ENCODE peak calls at places on chromosomes 13 and 19, in five cellular contexts. One of them, this sample, is unnamed. For H3K4me1 and H3K9me3, the result is how much of the 10 kb centered on the place peaks cover.

GRCh38 chr13:35690546-35690945 is 214.1 kb upstream of the MAB21L1 start:
- DNase-seq in IMR-90: peak
- DNase-seq in PC-9: no peak
- DNase-seq in fibroblast of lung: peak
- DNase-seq in right atrium auricular region: peak
- DNase-seq in this sample: no peak

GRCh38 chr19:12786149-12786870 is 5.0 kb upstream of the JUNB start:
- DNase-seq in IMR-90: no peak
- DNase-seq in PC-9: peak
- DNase-seq in fibroblast of lung: no peak
- DNase-seq in right atrium auricular region: peak
- DNase-seq in this sample: no peak

GRCh38 chr19:50414850-50415660 is 3.7 kb upstream of the SPIB start:
- DNase-seq in IMR-90: peak
- DNase-seq in PC-9: no peak
- DNase-seq in fibroblast of lung: peak
- DNase-seq in right atrium auricular region: peak
- DNase-seq in this sample: peak

GRCh38 chr19:42529248-42529764 is 1.0 kb upstream of the CEACAM1 start:
- DNase-seq in IMR-90: peak
- DNase-seq in PC-9: no peak
- DNase-seq in fibroblast of lung: peak
- DNase-seq in right atrium auricular region: peak
- DNase-seq in this sample: peak

GRCh38 chr13:106143930-106144709 is 391.3 kb downstream of the EFNB2 start:
- DNase-seq in IMR-90: no peak
- DNase-seq in PC-9: peak
- DNase-seq in fibroblast of lung: no peak
- DNase-seq in right atrium auricular region: no peak
- DNase-seq in this sample: no peak

GRCh38 chr19:10820173-10820572 is 15.8 kb downstream of the TMED1 start:
- DNase-seq in IMR-90: no peak
- DNase-seq in PC-9: no peak
- DNase-seq in fibroblast of lung: no peak
- DNase-seq in right atrium auricular region: no peak
- DNase-seq in this sample: no peak

GRCh38 chr13:43686557-43686956 is 100.2 kb downstream of the ENOX1 start:
- DNase-seq in IMR-90: peak
- DNase-seq in PC-9: no peak
- DNase-seq in fibroblast of lung: peak
- DNase-seq in right atrium auricular region: peak
- DNase-seq in this sample: peak

GRCh38 chr19:55418185-55418584 is 10.6 kb upstream of the UBE2S start:
- DNase-seq in IMR-90: peak
- DNase-seq in PC-9: peak
- DNase-seq in fibroblast of lung: peak
- DNase-seq in right atrium auricular region: no peak
- DNase-seq in this sample: peak

GRCh38 chr19:55174425-55175116 is 5.5 kb downstream of the SYT5 start:
- DNase-seq in IMR-90: no peak
- DNase-seq in PC-9: no peak
- DNase-seq in fibroblast of lung: no peak
- DNase-seq in right atrium auricular region: no peak
- DNase-seq in this sample: no peak

GRCh38 chr13:28467034-28467433 is 27.9 kb downstream of the FLT1 start:
- DNase-seq in IMR-90: no peak
- DNase-seq in PC-9: no peak
- DNase-seq in fibroblast of lung: no peak
- DNase-seq in right atrium auricular region: no peak
- DNase-seq in this sample: no peak

GRCh38 chr19:46840157-46840942 is 10.3 kb downstream of the AP2S1 start:
- DNase-seq in IMR-90: peak
- DNase-seq in PC-9: peak
- DNase-seq in fibroblast of lung: peak
- DNase-seq in right atrium auricular region: no peak
- DNase-seq in this sample: peak

GRCh38 chr13:52925221-52925620 is 76.8 kb upstream of the PCDH8 start:
- DNase-seq in IMR-90: no peak
- DNase-seq in PC-9: no peak
- DNase-seq in fibroblast of lung: no peak
- DNase-seq in right atrium auricular region: no peak
- DNase-seq in this sample: no peak

GRCh38 chr19:10672529-10673150 is 18.5 kb downstream of the ILF3 start:
- DNase-seq in IMR-90: no peak
- DNase-seq in PC-9: no peak
- DNase-seq in fibroblast of lung: no peak
- DNase-seq in right atrium auricular region: no peak
- DNase-seq in this sample: no peak

GRCh38 chr19:14368011-14368513 is 13.2 kb upstream of the ADGRE5 start:
- DNase-seq in IMR-90: no peak
- DNase-seq in PC-9: no peak
- DNase-seq in fibroblast of lung: no peak
- DNase-seq in right atrium auricular region: no peak
- DNase-seq in this sample: no peak

GRCh38 chr19:14367016-14367415 is 14.2 kb upstream of the ADGRE5 start:
- DNase-seq in IMR-90: no peak
- DNase-seq in PC-9: no peak
- DNase-seq in fibroblast of lung: no peak
- DNase-seq in right atrium auricular region: no peak
- DNase-seq in this sample: no peak

GRCh38 chr19:14369399-14370168 is 11.7 kb upstream of the ADGRE5 start:
- DNase-seq in IMR-90: peak
- DNase-seq in PC-9: no peak
- DNase-seq in fibroblast of lung: peak
- DNase-seq in right atrium auricular region: peak
- DNase-seq in this sample: no peak

GRCh38 chr19:14363203-14364097 is 17.8 kb upstream of the ADGRE5 start:
- DNase-seq in IMR-90: peak
- DNase-seq in PC-9: no peak
- DNase-seq in fibroblast of lung: peak
- DNase-seq in right atrium auricular region: peak
- DNase-seq in this sample: peak

GRCh38 chr19:14366529-14366928 is 14.7 kb upstream of the ADGRE5 start:
- DNase-seq in IMR-90: peak
- DNase-seq in PC-9: peak
- DNase-seq in fibroblast of lung: peak
- DNase-seq in right atrium auricular region: peak
- DNase-seq in this sample: peak
- H3K4me1 ChIP-seq in IMR-90: under half
- H3K4me1 ChIP-seq in PC-9: under half
- H3K4me1 ChIP-seq in fibroblast of lung: under half
- H3K4me1 ChIP-seq in right atrium auricular region: under half
- H3K4me1 ChIP-seq in this sample: under half

DNA sequence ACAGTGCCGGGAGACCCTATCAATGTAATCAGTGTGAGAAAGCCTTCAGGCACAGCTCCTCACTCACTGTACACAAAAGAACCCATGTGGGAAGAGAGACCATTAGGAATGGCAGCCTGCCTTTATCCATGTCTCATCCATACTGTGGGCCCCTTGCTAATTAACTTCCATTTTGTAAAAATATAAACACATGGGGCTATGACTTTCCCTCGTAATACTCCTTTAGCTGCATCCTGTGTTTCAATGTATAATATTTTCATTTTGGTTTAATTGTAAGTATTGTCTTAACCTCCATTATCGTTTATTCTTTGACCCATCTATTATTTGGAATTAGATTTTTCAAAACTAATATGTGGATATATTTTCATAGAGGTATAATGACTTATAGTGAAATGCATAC is 29.3 kb downstream of the ZNF333 start:
- DNase-seq in IMR-90: no peak
- DNase-seq in PC-9: no peak
- DNase-seq in fibroblast of lung: no peak
- DNase-seq in right atrium auricular region: no peak
- DNase-seq in this sample: no peak
- H3K9me3 ChIP-seq in IMR-90: half or more
- H3K9me3 ChIP-seq in PC-9: under half
- H3K9me3 ChIP-seq in fibroblast of lung: under half
- H3K9me3 ChIP-seq in right atrium auricular region: half or more
- H3K9me3 ChIP-seq in this sample: half or more

DNA sequence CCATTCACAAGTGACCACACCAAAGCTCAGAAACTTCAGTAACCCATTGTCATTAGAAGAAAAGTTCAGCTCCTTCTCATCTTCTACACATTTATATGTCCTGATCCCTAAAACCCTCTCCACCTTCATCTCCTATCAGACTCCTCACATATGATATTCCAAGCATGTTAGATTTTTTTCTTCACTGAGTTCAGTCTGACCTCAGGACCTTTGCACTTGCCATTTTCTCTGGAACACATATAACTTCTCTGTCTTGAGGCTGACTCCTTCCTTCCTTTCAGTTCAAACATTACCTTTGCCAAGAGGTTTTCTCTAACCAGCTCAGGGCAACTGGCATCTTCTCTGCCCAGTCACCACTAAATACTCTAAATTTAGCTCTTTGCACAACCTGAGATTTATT is 54.1 kb downstream of the C13orf42 start:
- DNase-seq in IMR-90: no peak
- DNase-seq in PC-9: no peak
- DNase-seq in fibroblast of lung: no peak
- DNase-seq in right atrium auricular region: no peak
- DNase-seq in this sample: no peak
- TF ChIP-seq CTCF in IMR-90: no peak
- TF ChIP-seq CTCF in PC-9: no peak
- TF ChIP-seq CTCF in fibroblast of lung: no peak
- TF ChIP-seq CTCF in right atrium auricular region: no peak
- TF ChIP-seq CTCF in this sample: no peak

GRCh38 chr19:4345656-4346383 is 2.5 kb downstream of the MPND start:
- DNase-seq in IMR-90: no peak
- DNase-seq in PC-9: no peak
- DNase-seq in fibroblast of lung: no peak
- DNase-seq in right atrium auricular region: no peak
- DNase-seq in this sample: no peak
- H3K4me1 ChIP-seq in IMR-90: under half
- H3K4me1 ChIP-seq in PC-9: under half
- H3K4me1 ChIP-seq in fibroblast of lung: under half
- H3K4me1 ChIP-seq in right atrium auricular region: under half
- H3K4me1 ChIP-seq in this sample: under half

GRCh38 chr19:52554216-52554971 is 15.7 kb upstream of the ZNF701 start:
- DNase-seq in IMR-90: no peak
- DNase-seq in PC-9: no peak
- DNase-seq in fibroblast of lung: no peak
- DNase-seq in right atrium auricular region: no peak
- DNase-seq in this sample: no peak

DNA sequence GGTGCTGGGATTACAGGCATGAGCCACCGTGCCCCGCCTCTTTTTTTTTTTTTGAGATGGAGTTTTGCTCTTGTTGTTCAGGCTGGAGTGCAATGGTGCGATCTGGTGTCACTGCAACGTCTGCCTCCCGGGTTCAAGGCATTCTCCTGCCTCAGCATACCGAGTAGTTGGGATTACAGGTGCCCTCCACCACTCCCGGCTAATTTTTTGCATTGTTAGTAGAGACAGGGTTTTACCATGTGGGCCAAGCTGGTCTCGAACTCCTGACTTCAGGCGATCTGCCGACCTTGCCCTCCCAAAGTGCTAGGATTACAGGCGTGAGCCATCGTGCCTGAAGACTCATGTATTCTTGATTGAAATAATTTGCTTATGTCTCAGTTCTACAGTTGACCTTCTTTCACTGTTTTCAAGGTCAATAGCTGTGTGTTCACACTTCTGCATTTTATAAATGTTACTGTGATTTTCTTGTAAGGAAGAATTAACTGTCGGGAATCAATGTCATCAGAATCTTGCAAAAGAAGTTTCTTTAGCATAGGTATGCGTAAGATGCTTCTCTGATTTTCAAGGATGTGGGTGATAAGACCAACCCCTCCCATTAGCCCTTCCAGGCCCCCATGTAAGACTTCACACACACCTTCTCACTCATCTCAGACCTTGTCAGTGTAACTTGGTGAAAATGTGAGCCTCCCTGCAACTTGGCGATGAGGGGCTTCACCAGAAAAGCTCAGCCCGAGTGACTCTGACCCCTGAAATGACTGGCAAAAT is 12.7 kb upstream of the ZNF701 start:
- DNase-seq in IMR-90: no peak
- DNase-seq in PC-9: no peak
- DNase-seq in fibroblast of lung: no peak
- DNase-seq in right atrium auricular region: no peak
- DNase-seq in this sample: no peak
- H3K9me3 ChIP-seq in IMR-90: half or more
- H3K9me3 ChIP-seq in PC-9: half or more
- H3K9me3 ChIP-seq in fibroblast of lung: under half
- H3K9me3 ChIP-seq in right atrium auricular region: half or more
- H3K9me3 ChIP-seq in this sample: half or more

DNA sequence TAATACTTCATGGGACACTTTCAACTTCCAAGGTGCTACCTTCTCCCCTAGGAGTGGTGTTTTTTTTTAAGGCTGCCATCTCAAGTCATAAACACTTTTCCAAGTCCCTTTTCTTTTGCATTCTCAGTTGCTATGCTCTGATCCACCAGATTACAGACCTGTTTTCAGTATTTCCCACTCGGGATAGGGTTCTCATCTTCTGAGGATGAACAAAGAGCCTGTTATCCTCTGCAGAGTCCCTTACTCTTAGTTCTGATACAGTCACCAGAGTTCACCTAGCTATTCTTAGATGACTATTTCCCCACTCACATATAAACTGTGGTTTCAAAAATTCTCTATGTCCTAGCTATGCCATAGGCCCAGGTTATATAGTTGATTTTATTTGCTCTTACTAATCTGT is 15.9 kb downstream of the ZDHHC20 start:
- DNase-seq in IMR-90: no peak
- DNase-seq in PC-9: no peak
- DNase-seq in fibroblast of lung: no peak
- DNase-seq in right atrium auricular region: no peak
- DNase-seq in this sample: no peak
- TF ChIP-seq CTCF in IMR-90: no peak
- TF ChIP-seq CTCF in PC-9: no peak
- TF ChIP-seq CTCF in fibroblast of lung: no peak
- TF ChIP-seq CTCF in right atrium auricular region: no peak
- TF ChIP-seq CTCF in this sample: no peak

GRCh38 chr19:34176581-34176980 is 4.3 kb downstream of the LSM14A start:
- DNase-seq in IMR-90: no peak
- DNase-seq in PC-9: no peak
- DNase-seq in fibroblast of lung: no peak
- DNase-seq in right atrium auricular region: no peak
- DNase-seq in this sample: no peak
- H3K4me1 ChIP-seq in IMR-90: under half
- H3K4me1 ChIP-seq in PC-9: half or more
- H3K4me1 ChIP-seq in fibroblast of lung: under half
- H3K4me1 ChIP-seq in right atrium auricular region: half or more
- H3K4me1 ChIP-seq in this sample: half or more